ENCODE peak calls at places on chromosomes 13 and 19, in ten cellular contexts. P is IMR-90, B is uterus, R is tibial nerve, D is Peyer's patch, K is stomach, Z is esophagus muscularis mucosa, M is right lobe of liver, O is suprapubic skin, Q is heart left ventricle. J is an unnamed sample.

GRCh38 chr13:92716749-92717148 is 509.9 kb upstream of the GPC6 start:
- DNase-seq in K (no peak), O (no peak), P (peak), M (no peak), R (no peak), Z (no peak), B (no peak), D (no peak), Q (no peak), J (no peak)

GRCh38 chr13:107586216-107586615 is 629.1 kb downstream of the LIG4 start:
- DNase-seq in O (no peak), R (no peak), P (peak), B (no peak), M (no peak), Z (no peak), K (no peak), D (no peak), Q (no peak), J (no peak)

GRCh38 chr19:55348317-55349034 is 6.0 kb downstream of the COX6B2 start:
- DNase-seq in D (no peak), B (no peak), M (no peak), O (no peak), R (no peak), P (no peak), Q (no peak), K (no peak), Z (no peak), J (no peak)

GRCh38 chr19:38971672-38972071 is 3.9 kb downstream of the FBXO17 start:
- DNase-seq in Q (no peak), Z (no peak), P (no peak), O (no peak), K (no peak), D (no peak), B (no peak), R (no peak), M (no peak), J (no peak)

GRCh38 chr19:3073159-3073563 is 10.9 kb upstream of the TLE5 start:
- DNase-seq in O (no peak), Q (no peak), R (no peak), K (no peak), P (peak), B (no peak), M (no peak), Z (no peak), D (no peak), J (no peak)

GRCh38 chr13:23898101-23898500 is 799 bp upstream of the C1QTNF9B start:
- DNase-seq in P (peak), Z (no peak), R (no peak), K (no peak), Q (no peak), O (no peak), M (no peak), B (peak), D (no peak), J (no peak)

GRCh38 chr13:95185851-95186250 is 115.4 kb downstream of the ABCC4 start:
- DNase-seq in Q (no peak), R (no peak), O (no peak), D (peak), M (no peak), Z (no peak), K (no peak), P (no peak), B (no peak), J (no peak)

GRCh38 chr13:43767351-43767901 is 19.3 kb downstream of the ENOX1 start:
- DNase-seq in M (no peak), D (no peak), Q (peak), P (no peak), K (no peak), Z (no peak), O (no peak), B (peak), R (no peak), J (no peak)

GRCh38 chr19:43697295-43697694 is 18.6 kb upstream of the IRGC start:
- DNase-seq in O (no peak), Z (no peak), K (no peak), P (no peak), B (no peak), R (no peak), Q (no peak), M (no peak), D (no peak), J (no peak)
- TF ChIP-seq POLR2A in O (no peak), Z (no peak), K (no peak), P (no peak), B (no peak), R (no peak), Q (no peak), M (no peak), D (no peak), J (no peak)

DNA sequence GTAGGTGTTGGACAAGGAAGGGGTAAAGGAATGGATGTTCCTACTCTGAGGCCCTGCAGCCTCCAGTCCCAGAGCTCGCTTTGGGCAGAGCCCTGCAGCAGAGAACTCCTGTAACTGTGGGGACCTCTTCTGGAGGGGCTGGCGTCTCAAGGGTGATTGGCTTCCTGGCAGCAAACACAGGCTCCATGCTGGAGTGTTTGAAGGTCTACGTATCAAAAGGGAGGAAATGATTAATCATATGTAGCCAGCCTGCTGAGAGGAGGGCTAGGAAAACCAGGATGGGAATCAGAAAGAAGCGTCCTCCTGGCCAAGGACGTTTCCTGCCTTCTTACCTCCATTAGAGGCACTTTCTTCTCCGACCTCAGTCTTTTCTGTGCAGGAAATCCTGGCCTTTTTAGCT is 208.5 kb downstream of the TSHZ3 start:
- DNase-seq in O (no peak), R (no peak), D (no peak), P (peak), Z (no peak), Q (no peak), B (no peak), K (no peak), M (no peak), J (no peak)
- TF ChIP-seq CTCF in O (no peak), R (no peak), D (no peak), P (no peak), Z (no peak), Q (no peak), B (no peak), K (no peak), M (no peak), J (no peak)

GRCh38 chr19:13152356-13152853 is 2.2 kb downstream of the IER2 start:
- DNase-seq in D (no peak), Z (no peak), B (no peak), M (no peak), P (no peak), K (no peak), O (no peak), R (no peak), Q (no peak), J (no peak)

GRCh38 chr19:13150919-13151604 is 851 bp downstream of the IER2 start:
- DNase-seq in D (peak), P (no peak), K (no peak), M (peak), O (peak), B (peak), Q (peak), Z (no peak), R (no peak), J (peak)

GRCh38 chr19:13149628-13150186 is 468 bp downstream of the STX10 start:
- DNase-seq in K (peak), R (no peak), O (peak), Q (peak), P (no peak), B (peak), Z (no peak), M (peak), D (peak), J (peak)

GRCh38 chr19:13151605-13152355 is 1.6 kb downstream of the IER2 start:
- DNase-seq in Z (peak), O (peak), B (peak), D (peak), K (peak), Q (peak), M (peak), R (peak), P (peak), J (peak)

DNA sequence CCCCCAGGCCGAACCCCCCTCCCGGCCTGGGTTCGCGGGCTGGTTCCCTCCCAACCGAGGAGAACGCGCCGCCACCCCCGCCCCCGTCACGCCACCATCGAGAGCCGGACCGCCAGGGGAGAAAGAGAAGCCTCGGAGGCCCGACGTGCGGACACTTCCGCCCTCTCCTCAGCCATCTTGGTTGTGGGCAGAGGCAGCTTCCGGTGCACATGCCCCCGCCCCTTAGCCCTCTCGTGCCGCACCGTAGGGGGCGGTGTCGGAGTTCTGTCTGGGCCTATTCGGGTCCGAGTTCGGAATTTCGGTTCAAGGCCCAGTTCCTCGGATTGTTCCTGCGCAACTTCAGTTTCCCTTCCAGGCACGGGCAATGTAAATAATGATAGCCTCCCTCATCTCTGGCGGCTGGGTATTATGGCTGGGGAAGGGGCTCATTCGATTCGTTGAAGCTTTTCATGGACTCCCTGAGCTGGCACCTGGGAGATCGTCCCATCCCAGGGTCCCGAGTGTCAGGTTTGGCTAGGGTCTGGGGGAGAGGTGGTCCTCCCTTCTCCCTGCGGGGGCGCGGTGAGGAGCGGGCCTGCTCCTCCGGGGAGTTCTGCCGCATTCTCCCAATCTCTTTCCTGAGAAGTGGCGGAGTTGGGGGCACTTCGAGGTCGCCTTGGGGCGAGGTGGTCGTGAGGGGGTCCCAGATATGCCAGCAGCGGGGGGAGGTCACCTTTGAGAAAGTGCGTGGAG is at the start of the genes IER2 and STX10:
- DNase-seq in M (peak), Z (peak), B (peak), R (peak), D (peak), O (peak), K (peak), P (peak), Q (peak), J (peak)
- TF ChIP-seq POLR2A in M (peak), Z (peak), B (peak), R (peak), D (peak), O (no peak), K (no peak), P (peak), Q (no peak), J (peak)

GRCh38 chr13:34943675-34944634 is 1.9 kb downstream of the NBEA start:
- DNase-seq in Q (no peak), K (no peak), R (no peak), Z (no peak), P (no peak), O (no peak), B (no peak), M (no peak), D (no peak), J (no peak)

GRCh38 chr13:34941436-34941834 is 635 bp upstream of the NBEA start:
- DNase-seq in Q (no peak), D (no peak), Z (no peak), B (no peak), P (no peak), R (no peak), O (no peak), M (no peak), K (no peak), J (no peak)

GRCh38 chr13:34941835-34942731 is at the start of gene NBEA:
- DNase-seq in R (peak), K (peak), Z (peak), M (peak), D (peak), P (peak), B (peak), O (peak), Q (peak), J (peak)

GRCh38 chr13:34939771-34940170 is 2.3 kb upstream of the NBEA start:
- DNase-seq in Q (no peak), P (no peak), R (no peak), Z (no peak), K (no peak), M (no peak), O (no peak), D (no peak), B (no peak), J (no peak)

GRCh38 chr13:34942732-34943674 is 933 bp downstream of the NBEA start:
- DNase-seq in Q (peak), Z (no peak), D (peak), P (no peak), M (peak), K (peak), O (peak), R (no peak), B (peak), J (peak)
- TF ChIP-seq CTCF in Q (no peak), Z (no peak), D (no peak), P (no peak), M (no peak), K (no peak), O (no peak), R (no peak), B (no peak), J (no peak)

DNA sequence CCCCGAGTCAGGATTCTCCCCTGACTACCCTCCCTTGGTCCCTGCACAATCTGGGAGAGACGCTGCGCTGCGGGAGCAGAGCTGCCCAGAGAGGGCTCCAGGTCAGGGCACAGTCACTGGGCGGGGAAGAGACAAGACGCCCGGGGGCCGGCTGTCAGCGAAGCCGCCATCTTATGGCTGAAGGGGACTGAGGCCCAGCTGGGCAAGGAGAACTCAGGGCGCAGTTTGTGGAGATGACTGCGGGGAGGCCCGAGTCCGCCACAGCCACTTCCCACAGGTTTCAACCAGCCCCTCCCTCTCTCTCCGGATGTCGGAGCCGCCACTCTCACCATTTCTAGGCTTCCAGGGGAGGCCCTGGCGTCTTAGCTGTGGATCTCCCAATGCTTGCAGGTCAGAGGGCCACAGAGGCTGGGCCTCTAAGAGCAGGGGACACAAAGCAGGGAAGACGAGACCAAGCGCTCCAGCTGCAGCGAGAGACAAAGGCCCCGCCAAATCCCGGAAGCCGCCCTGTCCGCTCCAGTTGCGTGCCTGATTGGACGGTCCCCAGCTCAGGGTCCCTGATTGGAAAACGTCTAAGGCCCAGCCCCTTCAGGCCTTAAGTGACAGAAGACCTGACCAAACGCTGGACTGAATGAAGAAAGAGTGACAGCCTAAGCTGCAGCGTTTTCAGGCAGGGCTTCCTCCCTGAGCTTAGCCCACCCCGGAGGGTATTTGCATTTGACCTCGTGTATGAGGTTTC is at the start of gene ZNF724:
- DNase-seq in B (peak), M (peak), Q (peak), R (peak), P (peak), D (peak), Z (peak), K (peak), O (peak), J (peak)
- TF ChIP-seq POLR2A in B (no peak), M (peak), Q (no peak), R (peak), P (no peak), D (peak), Z (no peak), K (no peak), O (no peak), J (no peak)

DNA sequence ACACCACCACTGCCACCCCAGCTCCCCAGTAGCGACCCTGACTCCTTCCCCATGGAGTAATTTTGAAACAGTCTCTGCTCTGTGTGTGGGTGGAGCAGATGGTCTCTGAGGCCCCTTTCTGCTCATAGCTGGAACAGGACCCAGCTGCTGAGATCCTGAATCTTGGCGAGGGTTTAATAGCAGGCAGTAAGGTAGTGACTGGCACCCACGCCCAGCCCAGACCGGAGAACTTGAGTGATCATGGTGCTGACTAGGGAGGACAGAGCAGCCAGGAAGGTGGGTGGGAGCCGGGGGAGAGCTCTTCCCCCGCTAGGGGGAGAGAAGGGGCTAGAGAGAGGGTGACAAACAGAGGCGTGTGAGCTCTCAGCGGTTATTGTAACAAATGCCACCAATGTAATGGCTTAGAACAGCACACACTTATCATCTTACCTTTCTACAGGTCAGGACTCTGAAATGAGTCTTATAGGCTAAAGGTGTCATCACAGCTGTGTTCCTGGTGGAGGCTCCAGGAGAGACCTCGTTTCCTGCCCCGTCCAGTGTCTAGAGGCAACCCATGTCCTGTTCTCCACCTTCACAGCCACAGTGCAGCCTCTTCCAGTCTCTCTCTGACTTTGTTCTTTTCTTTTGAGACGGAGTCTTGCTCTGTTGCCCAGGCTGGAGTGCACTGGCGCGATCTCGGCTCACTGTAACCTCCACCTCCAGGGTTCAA is 7.2 kb upstream of the ACER1 start:
- DNase-seq in K (no peak), O (no peak), R (no peak), P (no peak), Q (no peak), D (no peak), M (no peak), Z (no peak), B (no peak), J (no peak)
- TF ChIP-seq CTCF in K (no peak), O (no peak), R (no peak), P (no peak), Q (no peak), D (no peak), M (no peak), Z (no peak), B (no peak), J (no peak)

DNA sequence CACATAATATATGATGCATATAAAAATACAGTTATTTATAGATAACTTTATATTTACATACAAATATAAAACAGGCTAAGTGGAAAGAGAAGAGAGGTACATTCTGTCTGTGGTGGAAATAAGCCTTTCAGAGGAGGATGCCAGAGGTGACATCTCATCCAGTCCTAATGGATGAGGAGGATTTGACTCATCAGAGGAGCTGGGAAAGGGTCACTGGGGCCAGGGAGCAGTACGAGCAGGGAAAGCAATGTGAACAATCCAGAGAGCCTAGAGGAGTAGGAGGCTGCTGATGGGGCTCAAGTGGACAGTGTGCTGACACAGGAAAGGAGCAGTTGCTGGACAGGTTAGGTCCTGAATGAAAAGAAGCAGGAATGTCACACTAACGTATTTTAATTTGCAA is 18.6 kb downstream of the NALCN start:
- DNase-seq in O (no peak), D (no peak), K (no peak), Z (peak), Q (no peak), M (no peak), B (no peak), P (peak), R (no peak), J (no peak)
- TF ChIP-seq POLR2A in O (no peak), D (no peak), K (no peak), Z (no peak), Q (no peak), M (no peak), B (no peak), P (no peak), R (no peak), J (no peak)

GRCh38 chr19:14703833-14704232 is 14.0 kb downstream of the ZNF333 start:
- DNase-seq in B (no peak), Z (no peak), D (no peak), R (no peak), P (no peak), O (no peak), K (no peak), M (no peak), Q (no peak), J (no peak)
- TF ChIP-seq CTCF in B (no peak), Z (no peak), D (no peak), R (no peak), P (no peak), O (no peak), K (no peak), M (no peak), Q (no peak), J (no peak)

GRCh38 chr19:45164577-45165335 is 4.0 kb upstream of the NKPD1 start:
- DNase-seq in D (peak), Q (peak), K (peak), B (peak), R (no peak), Z (no peak), O (no peak), P (peak), M (peak), J (peak)

GRCh38 chr19:45163751-45164150 is 3.0 kb upstream of the NKPD1 start:
- DNase-seq in Z (no peak), D (no peak), R (no peak), M (no peak), K (no peak), B (no peak), P (no peak), Q (no peak), O (no peak), J (no peak)

GRCh38 chr19:45162464-45163143 is 1.8 kb upstream of the NKPD1 start:
- DNase-seq in M (no peak), B (no peak), Z (no peak), K (no peak), P (no peak), D (no peak), R (no peak), O (peak), Q (no peak), J (peak)

GRCh38 chr19:45161715-45162463 is 1.1 kb upstream of the NKPD1 start:
- DNase-seq in Z (no peak), R (no peak), D (no peak), Q (no peak), K (peak), O (no peak), M (peak), P (peak), B (no peak), J (no peak)

GRCh38 chr19:45163156-45163555 is 2.4 kb upstream of the NKPD1 start:
- DNase-seq in Z (no peak), K (no peak), D (no peak), Q (no peak), O (no peak), M (no peak), R (no peak), P (no peak), B (no peak), J (no peak)
- TF ChIP-seq POLR2A in Z (no peak), K (no peak), D (no peak), Q (no peak), O (no peak), M (no peak), R (no peak), P (no peak), B (no peak), J (no peak)

DNA sequence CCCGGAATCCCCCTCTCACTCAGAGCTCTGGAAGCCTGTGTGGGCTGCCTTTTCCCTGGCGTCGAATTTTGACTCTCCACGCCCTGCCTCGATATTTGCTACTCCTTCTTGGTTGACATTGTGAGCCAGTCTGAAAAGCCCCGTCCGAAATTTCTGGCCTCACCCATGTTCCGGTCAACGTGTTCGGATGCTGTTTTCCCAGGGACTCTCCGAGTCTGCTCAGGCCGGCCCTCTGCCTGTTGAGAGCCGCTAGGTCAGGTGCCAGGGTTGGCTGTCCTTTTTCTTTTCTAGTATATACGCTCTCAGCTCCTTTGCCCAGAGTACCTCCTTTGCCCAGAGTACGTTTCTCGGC is 6.8 kb upstream of the DGKH start:
- DNase-seq in B (peak), D (no peak), R (no peak), P (peak), K (peak), Q (peak), M (peak), Z (no peak), O (no peak), J (peak)
- TF ChIP-seq CTCF in B (peak), D (peak), R (peak), P (peak), K (peak), Q (peak), M (peak), Z (peak), O (peak), J (peak)

J was measured in prostate gland.